ENCODE peak calls at places on chromosomes 13 and 19, in eight cellular contexts. J is colonic mucosa; Z is Karpas-422; X is OCI-LY7; V is HAP-1; H is CD8-positive, alpha-beta T cell; N is transverse colon; Y is ascending aorta. U is an unnamed sample. For H3K36me3, the result is how much of the 10 kb centered on the place peaks cover.

GRCh38 chr13:113832204-113832603 is 31.7 kb downstream of the GAS6 start:
- DNase-seq in Y (no peak), Z (no peak), V (no peak), H (no peak), J (no peak), X (no peak), N (no peak), U (no peak)

GRCh38 chr13:109160887-109161669 is 531.7 kb downstream of the MYO16 start:
- DNase-seq in J (no peak), Z (peak), H (no peak), N (no peak), Y (no peak), V (no peak), X (no peak), U (no peak)

GRCh38 chr13:101447852-101448251 is 4.6 kb upstream of the ITGBL1 start:
- DNase-seq in Y (no peak), J (no peak), X (no peak), Z (no peak), H (no peak), V (no peak), N (no peak), U (no peak)

GRCh38 chr13:113115363-113116205 is 7.0 kb upstream of the F10 start:
- DNase-seq in H (no peak), Z (no peak), N (no peak), V (no peak), X (no peak), Y (no peak), J (no peak), U (no peak)

GRCh38 chr19:53980553-53981407 is 10.7 kb upstream of the CACNG6 start:
- DNase-seq in Y (no peak), N (no peak), Z (no peak), H (no peak), V (peak), X (no peak), J (peak), U (no peak)

GRCh38 chr13:75760182-75760981 is 124.3 kb downstream of the LMO7 start:
- DNase-seq in N (peak), Z (peak), Y (no peak), J (peak), H (peak), V (no peak), X (no peak), U (no peak)

GRCh38 chr19:17751103-17751911 is at the start of gene FCHO1:
- DNase-seq in H (peak), Y (peak), V (no peak), Z (peak), J (peak), X (peak), N (peak), U (no peak)

GRCh38 chr19:40365613-40366401 is 17.3 kb downstream of the PLD3 start:
- DNase-seq in J (peak), Y (peak), H (peak), Z (peak), N (peak), V (no peak), X (peak), U (no peak)

GRCh38 chr19:52660981-52661380 is 22.8 kb upstream of the ZNF83 start:
- DNase-seq in X (no peak), V (no peak), H (no peak), J (no peak), Z (no peak), Y (no peak), N (no peak), U (no peak)

GRCh38 chr13:81686877-81687276 is 1346.0 kb upstream of the SPRY2 start:
- DNase-seq in V (peak), N (no peak), Y (no peak), H (no peak), X (no peak), J (no peak), Z (no peak), U (no peak)

GRCh38 chr19:45460807-45461347 is 6.9 kb upstream of the FOSB start:
- DNase-seq in V (no peak), Y (no peak), N (no peak), H (no peak), Z (no peak), J (no peak), X (peak), U (no peak)

GRCh38 chr13:30713133-30713532 is 22.2 kb upstream of the ALOX5AP start:
- DNase-seq in H (no peak), Y (peak), N (peak), V (no peak), J (no peak), Z (peak), X (no peak), U (no peak)

GRCh38 chr13:44575741-44576395 is at the start of gene TSC22D1:
- DNase-seq in H (peak), X (peak), N (peak), Z (no peak), Y (no peak), V (peak), J (peak), U (no peak)

GRCh38 chr13:114078501-114079451 is 53.6 kb downstream of the RASA3 start:
- DNase-seq in Z (no peak), N (peak), H (peak), Y (no peak), J (no peak), X (no peak), V (peak), U (no peak)

GRCh38 chr13:24203726-24204295 is 43.3 kb downstream of the SPATA13 start:
- DNase-seq in Y (no peak), H (no peak), V (no peak), J (no peak), N (no peak), X (peak), Z (no peak), U (no peak)

GRCh38 chr13:43830481-43830873 is 43.7 kb upstream of the ENOX1 start:
- DNase-seq in J (no peak), H (no peak), X (no peak), Z (no peak), V (no peak), N (no peak), Y (no peak), U (peak)

GRCh38 chr19:49014870-49015255 is 2.0 kb downstream of the LHB start:
- DNase-seq in X (no peak), J (no peak), Z (no peak), Y (no peak), N (no peak), V (no peak), H (no peak), U (no peak)

GRCh38 chr19:39738809-39739208 is 980 bp upstream of the CLC start:
- DNase-seq in Y (no peak), Z (peak), H (no peak), J (no peak), V (no peak), N (no peak), X (no peak), U (no peak)

GRCh38 chr13:77988355-77988754 is 69.7 kb upstream of the EDNRB start:
- DNase-seq in X (no peak), Y (no peak), J (no peak), Z (no peak), H (no peak), V (no peak), N (no peak), U (no peak)

GRCh38 chr13:100694722-100695644 is 20.4 kb upstream of the TMTC4 start:
- DNase-seq in Y (no peak), N (peak), X (no peak), H (no peak), V (peak), Z (peak), J (peak), U (no peak)

GRCh38 chr13:42164557-42165125 is 107.3 kb upstream of the AKAP11 start:
- DNase-seq in Y (no peak), V (no peak), X (no peak), H (no peak), Z (no peak), N (no peak), J (no peak), U (no peak)

GRCh38 chr19:15962319-15962718 is 13.5 kb downstream of the OR10H4 start:
- DNase-seq in X (no peak), J (no peak), V (no peak), N (no peak), H (no peak), Y (no peak), Z (no peak), U (no peak)

GRCh38 chr19:2944403-2944774 is 382 bp downstream of the ZNF77 start:
- DNase-seq in J (no peak), N (no peak), H (no peak), Z (no peak), V (no peak), Y (no peak), X (no peak), U (no peak)

GRCh38 chr19:54650108-54650666 is 12.6 kb upstream of the LILRB4 start:
- DNase-seq in J (no peak), V (no peak), H (no peak), N (no peak), Y (no peak), Z (no peak), X (no peak), U (no peak)

GRCh38 chr13:47334173-47334572 is 437.3 kb upstream of the HTR2A start:
- DNase-seq in V (no peak), X (no peak), Z (no peak), Y (no peak), H (no peak), J (no peak), N (no peak), U (peak)

GRCh38 chr19:49136771-49137171 is 17.4 kb downstream of the PPFIA3 start:
- DNase-seq in N (peak), X (no peak), J (peak), V (no peak), H (no peak), Y (no peak), Z (no peak), U (no peak)

GRCh38 chr13:45678282-45678681 is 23.8 kb upstream of the CBY2 start:
- DNase-seq in N (no peak), Y (no peak), V (peak), H (no peak), Z (no peak), J (no peak), X (no peak), U (no peak)

GRCh38 chr19:52296400-52296772 is 583 bp upstream of the ZNF480 start:
- DNase-seq in V (no peak), H (no peak), N (no peak), Y (no peak), X (no peak), Z (no peak), J (no peak), U (no peak)

GRCh38 chr13:97353927-97354326 is 80.0 kb upstream of the RAP2A start:
- DNase-seq in J (no peak), V (no peak), Y (no peak), X (no peak), H (no peak), Z (no peak), N (no peak), U (no peak)
- H3K36me3 ChIP-seq in J (under half), V (under half), Y (under half), X (under half), H (under half), Z (under half), N (under half), U (under half)

DNA sequence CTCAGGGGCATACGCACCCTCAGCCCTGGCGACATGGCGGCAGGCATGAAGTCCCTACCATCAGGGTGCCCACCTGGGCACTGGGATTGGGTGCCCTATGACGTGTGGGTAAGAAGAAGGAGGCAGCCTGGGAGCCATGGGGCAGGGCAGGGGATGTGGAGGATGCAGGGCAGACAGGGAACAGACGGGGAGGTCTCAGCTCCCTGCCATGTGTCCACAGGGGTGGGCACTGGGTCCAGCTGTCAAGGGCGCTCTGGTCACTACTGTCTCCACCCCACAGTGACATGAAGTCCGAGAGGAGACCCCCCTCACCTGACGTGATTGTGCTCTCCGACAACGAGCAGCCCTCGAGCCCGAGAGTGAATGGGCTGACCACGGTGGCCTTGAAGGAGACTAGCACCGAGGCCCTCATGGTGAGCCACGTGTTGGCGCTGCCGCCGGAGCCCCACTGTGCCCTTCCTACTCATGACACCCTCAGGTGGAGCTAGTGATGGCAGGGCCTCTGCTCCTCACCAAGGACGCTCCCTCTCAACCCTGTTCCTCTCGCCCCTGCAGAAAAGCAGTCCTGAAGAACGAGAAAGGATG is 23.2 kb downstream of the TSSK6 start:
- DNase-seq in X (no peak), N (no peak), Y (no peak), V (no peak), Z (no peak), J (no peak), H (no peak), U (no peak)
- H3K36me3 ChIP-seq in X (half or more), N (under half), Y (under half), V (half or more), Z (under half), J (under half), H (under half), U (under half)

GRCh38 chr19:21691656-21692055 is 75.7 kb downstream of the ZNF100 start:
- DNase-seq in V (no peak), Z (no peak), X (no peak), H (no peak), Y (no peak), J (no peak), N (no peak), U (no peak)

GRCh38 chr19:21694171-21694906 is 73.0 kb downstream of the ZNF100 start:
- DNase-seq in X (no peak), V (no peak), J (no peak), Y (no peak), H (no peak), N (no peak), Z (no peak), U (no peak)

GRCh38 chr19:21697171-21697570 is 70.2 kb downstream of the ZNF100 start:
- DNase-seq in N (no peak), V (no peak), Y (no peak), H (no peak), X (no peak), Z (no peak), J (no peak), U (no peak)

GRCh38 chr19:21697698-21698097 is 69.7 kb downstream of the ZNF100 start:
- DNase-seq in V (no peak), H (no peak), N (no peak), Y (no peak), J (no peak), X (no peak), Z (no peak), U (no peak)

DNA sequence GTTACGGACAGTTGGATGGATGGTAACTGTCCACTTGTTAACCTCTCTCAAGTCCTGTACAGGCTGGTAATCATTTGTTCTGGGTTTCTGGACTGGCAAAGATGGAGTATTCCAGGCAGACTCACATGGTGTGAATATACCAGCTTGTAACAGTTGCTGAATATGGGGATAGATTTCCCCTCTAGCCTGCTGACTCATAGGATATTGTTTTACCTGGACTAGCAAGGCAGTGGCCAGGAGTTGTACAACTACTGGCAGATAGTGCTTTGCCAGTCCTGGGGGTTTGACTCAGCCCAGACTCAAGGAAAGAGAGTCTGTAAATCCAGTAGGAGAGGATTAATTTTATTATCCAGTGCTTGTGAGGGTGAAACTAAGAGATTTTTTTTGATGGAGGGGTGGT is 74.0 kb downstream of the ZNF100 start:
- DNase-seq in N (no peak), J (no peak), Z (no peak), H (no peak), X (no peak), V (no peak), Y (no peak), U (no peak)
- H3K36me3 ChIP-seq in N (under half), J (under half), Z (under half), H (under half), X (under half), V (under half), Y (under half), U (under half)

GRCh38 chr19:14719162-14719561 is 29.3 kb downstream of the ZNF333 start:
- DNase-seq in J (no peak), N (no peak), X (no peak), Y (no peak), V (no peak), H (no peak), Z (no peak), U (no peak)

GRCh38 chr19:14718522-14719113 is 28.8 kb downstream of the ZNF333 start:
- DNase-seq in J (no peak), X (no peak), Y (no peak), Z (no peak), H (no peak), N (no peak), V (no peak), U (no peak)

DNA sequence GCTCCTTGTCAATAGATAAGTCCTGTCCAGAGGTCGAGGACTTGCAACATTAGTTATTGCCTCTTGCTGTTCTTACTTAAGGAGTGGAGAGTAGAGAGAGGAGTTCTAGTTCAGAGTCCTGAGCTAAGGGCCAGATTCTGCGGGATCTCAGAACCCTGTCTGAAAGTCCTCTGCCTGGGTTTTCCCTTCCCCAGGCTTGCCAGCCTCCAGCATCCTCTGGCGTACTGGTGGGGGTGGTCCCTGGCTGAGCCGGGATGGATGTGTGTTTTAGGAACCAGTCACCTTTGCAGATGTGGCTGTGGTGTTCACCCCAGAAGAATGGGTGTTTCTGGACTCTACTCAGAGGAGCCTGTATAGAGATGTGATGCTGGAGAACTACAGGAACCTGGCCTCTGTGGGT is 26.0 kb downstream of the ZNF333 start:
- DNase-seq in N (no peak), X (no peak), V (no peak), Z (no peak), J (no peak), Y (no peak), H (no peak), U (no peak)
- H3K36me3 ChIP-seq in N (half or more), X (under half), V (under half), Z (half or more), J (under half), Y (half or more), H (under half), U (under half)